ENCODE peak calls at places on chromosomes 6 and 20, in ten cellular contexts. J is activated T-cell treated with anti-CD3 and anti-CD28 coated beads, Interleukin-2, amount 50 U/mL, for 24 hours; M is hepatic stellate cell; D is central memory CD4-positive, alpha-beta T cell; Z is H7; V is CD8-positive, alpha-beta memory T cell; X is nephron progenitor cell; T is psoas muscle; O is GM20000; U is fibroblast of villous mesenchyme. A is an unnamed sample.

GRCh38 chr6:4820704-4821276 is 44.6 kb downstream of the CDYL start:
- DNase-seq in D (no peak), T (no peak), M (no peak), Z (no peak), V (no peak), U (peak; percentile 68), J (no peak), X (no peak), O (no peak), A (no peak)

GRCh38 chr20:34328928-34329677 is 25.9 kb upstream of the AHCY start:
- DNase-seq in M (no peak), Z (no peak), T (no peak), J (no peak), O (no peak), D (no peak), U (no peak), X (no peak), V (no peak), A (no peak)

GRCh38 chr6:69784595-69785377 is 12.0 kb downstream of the LMBRD1 start:
- DNase-seq in V (no peak), T (no peak), U (no peak), Z (no peak), J (no peak), M (no peak), X (no peak), O (no peak), D (no peak), A (no peak)

GRCh38 chr6:32945106-32945761 is 4.4 kb upstream of the HLA-DMB start:
- DNase-seq in U (peak; percentile 51), X (no peak), M (no peak), O (no peak), Z (no peak), T (no peak), J (no peak), D (no peak), V (peak; percentile 35), A (no peak)

GRCh38 chr6:81265106-81265505 is 487.4 kb downstream of the TENT5A start:
- DNase-seq in X (no peak), Z (no peak), V (no peak), M (peak; percentile 60), J (no peak), U (peak; percentile 64), O (no peak), D (no peak), T (peak; percentile 58), A (no peak)

GRCh38 chr6:108164537-108164814 is 1.3 kb upstream of the NR2E1 start:
- DNase-seq in T (no peak), V (no peak), M (no peak), Z (no peak), X (no peak), J (no peak), O (peak; percentile 17), U (no peak), D (no peak), A (no peak)

GRCh38 chr20:18609741-18610140 is 21.9 kb downstream of the DTD1 start:
- DNase-seq in D (no peak), V (no peak), T (no peak), J (no peak), M (no peak), Z (no peak), U (no peak), X (no peak), O (no peak), A (no peak)

GRCh38 chr6:169216830-169217229 is 36.8 kb downstream of the THBS2 start:
- DNase-seq in U (peak; percentile 66), D (no peak), T (no peak), V (no peak), X (no peak), Z (no peak), O (no peak), J (no peak), M (no peak), A (no peak)

GRCh38 chr6:43878823-43879495 is 108.9 kb downstream of the VEGFA start:
- DNase-seq in J (no peak), X (no peak), M (no peak), O (no peak), U (no peak), V (no peak), Z (no peak), D (no peak), T (peak; percentile 5), A (no peak)

GRCh38 chr6:43948527-43949450 is 178.5 kb downstream of the MRPL14 start:
- DNase-seq in X (no peak), M (no peak), T (no peak), O (no peak), U (peak; percentile 82), D (no peak), Z (no peak), J (peak; percentile 6), V (no peak), A (no peak)

GRCh38 chr6:19838442-19839236 is 1.5 kb downstream of the ID4 start:
- DNase-seq in J (no peak), M (peak; percentile 31), T (peak; percentile 54), U (peak; percentile 23), Z (peak; percentile 72), V (no peak), D (no peak), X (peak; percentile 69), O (peak; percentile 43), A (peak; percentile 64)

GRCh38 chr6:26552640-26553189 is 14.5 kb downstream of the HMGN4 start:
- DNase-seq in M (no peak), O (no peak), T (no peak), D (no peak), U (no peak), X (no peak), V (no peak), J (no peak), Z (no peak), A (no peak)

GRCh38 chr6:149933461-149933860 is 8.4 kb upstream of the ULBP2 start:
- DNase-seq in D (no peak), T (no peak), J (no peak), X (no peak), O (peak; percentile 3), Z (no peak), M (no peak), V (no peak), U (no peak), A (no peak)

GRCh38 chr20:53413188-53413631 is 180.4 kb downstream of the ZNF217 start:
- DNase-seq in U (no peak), D (peak; percentile 18), V (peak; percentile 25), T (peak; percentile 53), X (peak; percentile 53), Z (peak; percentile 74), O (peak; percentile 86), M (no peak), J (peak; percentile 64), A (peak; percentile 83)

GRCh38 chr6:41548841-41549642 is 2.9 kb downstream of the FOXP4 start:
- DNase-seq in T (no peak), U (no peak), M (no peak), V (no peak), X (no peak), D (no peak), Z (peak; percentile 62), O (no peak), J (no peak), A (no peak)

GRCh38 chr6:162294030-162294429 is 433.5 kb downstream of the PRKN start:
- DNase-seq in J (no peak), O (no peak), X (no peak), Z (no peak), M (no peak), U (no peak), V (no peak), D (no peak), T (no peak), A (no peak)

GRCh38 chr6:21664263-21665081 is 70.9 kb downstream of the SOX4 start:
- DNase-seq in M (peak; percentile 27), U (no peak), O (peak; percentile 30), Z (peak; percentile 83), V (no peak), X (peak; percentile 65), J (peak; percentile 35), D (no peak), T (peak; percentile 48), A (peak; percentile 76)

GRCh38 chr6:73942581-73942980 is 246.6 kb downstream of the CD109 start:
- DNase-seq in M (peak; percentile 11), O (no peak), J (no peak), U (peak; percentile 3), D (no peak), V (no peak), Z (peak; percentile 19), T (no peak), X (no peak), A (no peak)

GRCh38 chr20:3980260-3981131 is 34.9 kb downstream of the RNF24 start:
- DNase-seq in J (peak; percentile 57), U (peak; percentile 82), T (no peak), X (no peak), Z (peak; percentile 11), D (peak; percentile 11), O (no peak), V (peak; percentile 7), M (peak; percentile 37), A (no peak)

GRCh38 chr6:138572200-138572875 is 73.0 kb upstream of the NHSL1 start:
- DNase-seq in J (no peak), T (no peak), Z (peak; percentile 74), X (peak; percentile 76), V (no peak), D (no peak), M (peak; percentile 57), O (no peak), U (peak; percentile 77), A (peak; percentile 81)

GRCh38 chr20:11117808-11118528 is 444.2 kb upstream of the JAG1 start:
- DNase-seq in D (no peak), T (no peak), V (no peak), J (no peak), X (no peak), Z (no peak), U (no peak), M (no peak), O (no peak), A (no peak)

GRCh38 chr6:133315811-133316210 is 74.7 kb downstream of the EYA4 start:
- DNase-seq in O (no peak), U (no peak), X (no peak), M (no peak), J (no peak), V (no peak), D (no peak), Z (no peak), T (no peak), A (no peak)